ENCODE peak calls at places on chromosomes 6 and 20, in seven cellular contexts. S, D, B, K, M, N and E are unnamed samples.

GRCh38 chr6:96836579-96837137 is 619 bp downstream of the GPR63 start:
- DNase-seq in S (no peak), D (peak), B (no peak), K (peak), M (no peak), N (no peak), E (no peak)

GRCh38 chr20:46260480-46260879 is 47.8 kb downstream of the CDH22 start:
- DNase-seq in S (no peak), D (no peak), B (no peak), K (no peak), M (no peak), N (no peak), E (no peak)

GRCh38 chr6:32819729-32820128 is 2.9 kb upstream of the HLA-DOB start:
- DNase-seq in S (no peak), D (no peak), B (no peak), K (no peak), M (no peak), N (no peak), E (peak)

GRCh38 chr6:22399693-22400092 is 102.9 kb upstream of the PRL start:
- DNase-seq in S (no peak), D (no peak), B (no peak), K (no peak), M (peak), N (no peak), E (no peak)

GRCh38 chr6:3850451-3851203 is 1.5 kb downstream of the FAM50B start:
- DNase-seq in S (no peak), D (no peak), B (no peak), K (no peak), M (no peak), N (no peak), E (no peak)

GRCh38 chr20:57657537-57658446 is 37.6 kb upstream of the ZBP1 start:
- DNase-seq in S (peak), D (no peak), B (peak), K (no peak), M (no peak), N (no peak), E (no peak)

GRCh38 chr20:62885808-62886708 is 24.4 kb upstream of the TCFL5 start:
- DNase-seq in S (no peak), D (no peak), B (no peak), K (no peak), M (no peak), N (no peak), E (no peak)

GRCh38 chr6:125220712-125221111 is 67.1 kb downstream of the TPD52L1 start:
- DNase-seq in S (no peak), D (no peak), B (no peak), K (no peak), M (no peak), N (no peak), E (no peak)

GRCh38 chr6:122322824-122323223 is 76.6 kb upstream of the HSF2 start:
- DNase-seq in S (no peak), D (no peak), B (no peak), K (no peak), M (no peak), N (no peak), E (no peak)

GRCh38 chr6:90186637-90187361 is 109.8 kb downstream of the BACH2 start:
- DNase-seq in S (no peak), D (no peak), B (no peak), K (no peak), M (no peak), N (peak), E (no peak)

GRCh38 chr20:54133434-54134427 is 40.1 kb downstream of the CYP24A1 start:
- DNase-seq in S (peak), D (no peak), B (no peak), K (no peak), M (no peak), N (no peak), E (peak)

GRCh38 chr6:21909321-21909720 is 315.8 kb downstream of the SOX4 start:
- DNase-seq in S (no peak), D (no peak), B (no peak), K (no peak), M (no peak), N (no peak), E (no peak)

GRCh38 chr6:42766163-42766670 is 15.6 kb upstream of the BICRAL start:
- DNase-seq in S (peak), D (no peak), B (no peak), K (no peak), M (no peak), N (no peak), E (peak)

GRCh38 chr6:163793584-163793983 is 379.1 kb downstream of the QKI start:
- DNase-seq in S (peak), D (no peak), B (peak), K (no peak), M (no peak), N (no peak), E (peak)

GRCh38 chr6:124962617-124963415 is 579 bp downstream of the RNF217 start:
- DNase-seq in S (peak), D (peak), B (no peak), K (no peak), M (peak), N (peak), E (no peak)

GRCh38 chr6:154500769-154501171 is 9.7 kb downstream of the CNKSR3 start:
- DNase-seq in S (no peak), D (peak), B (no peak), K (no peak), M (peak), N (no peak), E (no peak)

GRCh38 chr20:48892849-48893352 is 28.6 kb upstream of the ARFGEF2 start:
- DNase-seq in S (no peak), D (no peak), B (no peak), K (no peak), M (no peak), N (no peak), E (no peak)

GRCh38 chr6:140846518-140847277 is 1286.0 kb upstream of the GJE1 start:
- DNase-seq in S (no peak), D (no peak), B (no peak), K (no peak), M (no peak), N (no peak), E (no peak)

GRCh38 chr20:49906101-49906604 is 9.2 kb downstream of the SPATA2 start:
- DNase-seq in S (no peak), D (no peak), B (no peak), K (no peak), M (no peak), N (no peak), E (no peak)

GRCh38 chr6:110034637-110035096 is 56.6 kb downstream of the GPR6 start:
- DNase-seq in S (no peak), D (no peak), B (no peak), K (no peak), M (no peak), N (no peak), E (no peak)

GRCh38 chr6:158290659-158291058 is 21.6 kb upstream of the TULP4 start:
- DNase-seq in S (no peak), D (no peak), B (no peak), K (no peak), M (no peak), N (no peak), E (no peak)

GRCh38 chr6:36418558-36418957 is 24.1 kb downstream of the PXT1 start:
- DNase-seq in S (no peak), D (no peak), B (no peak), K (no peak), M (no peak), N (no peak), E (no peak)

GRCh38 chr6:146990284-146990683 is 213.9 kb upstream of the STXBP5 start:
- DNase-seq in S (no peak), D (no peak), B (no peak), K (no peak), M (no peak), N (no peak), E (no peak)

GRCh38 chr6:16236009-16236501 is 2.3 kb upstream of the GMPR start:
- DNase-seq in S (no peak), D (no peak), B (no peak), K (no peak), M (no peak), N (no peak), E (no peak)

GRCh38 chr6:156807028-156807427 is 29.9 kb downstream of the ARID1B start:
- DNase-seq in S (no peak), D (no peak), B (no peak), K (no peak), M (peak), N (no peak), E (no peak)

GRCh38 chr6:80143312-80143960 is 37.0 kb downstream of the BCKDHB start:
- DNase-seq in S (peak), D (peak), B (no peak), K (no peak), M (no peak), N (no peak), E (peak)

GRCh38 chr6:18148304-18149025 is 6.4 kb downstream of the TPMT start:
- DNase-seq in S (peak), D (no peak), B (peak), K (no peak), M (no peak), N (no peak), E (peak)

GRCh38 chr6:157068691-157069228 is 254.6 kb downstream of the TMEM242 start:
- DNase-seq in S (no peak), D (no peak), B (no peak), K (no peak), M (no peak), N (no peak), E (no peak)

GRCh38 chr20:41716436-41716835 is 98.3 kb upstream of the CHD6 start:
- DNase-seq in S (no peak), D (no peak), B (no peak), K (no peak), M (no peak), N (no peak), E (no peak)

GRCh38 chr20:33917813-33918525 is 75.7 kb upstream of the RALY start:
- DNase-seq in S (no peak), D (no peak), B (no peak), K (no peak), M (no peak), N (no peak), E (no peak)